ENCODE peak calls at places on chromosomes 3 and 15, in six cellular contexts. One of them, this sample, is unnamed. For H3K27me3, the result is how much of the 10 kb centered on the place peaks cover.

GRCh38 chr15:72200395-72201237 is 3.0 kb upstream of the GRAMD2A start:
- DNase-seq in neural progenitor cell: no peak
- DNase-seq in esophagus squamous epithelium: no peak
- DNase-seq in IMR-90: no peak
- DNase-seq in cardiac muscle cell: no peak
- DNase-seq in keratinocyte: no peak
- DNase-seq in this sample: no peak

GRCh38 chr3:167783781-167784180 is 48.3 kb downstream of the SERPINI1 start:
- DNase-seq in neural progenitor cell: no peak
- DNase-seq in esophagus squamous epithelium: no peak
- DNase-seq in IMR-90: no peak
- DNase-seq in cardiac muscle cell: no peak
- DNase-seq in keratinocyte: no peak
- DNase-seq in this sample: no peak

GRCh38 chr15:101520395-101520794 is 30.9 kb upstream of the PCSK6 start:
- DNase-seq in neural progenitor cell: no peak
- DNase-seq in esophagus squamous epithelium: no peak
- DNase-seq in IMR-90: no peak
- DNase-seq in cardiac muscle cell: no peak
- DNase-seq in keratinocyte: no peak
- DNase-seq in this sample: no peak

GRCh38 chr3:124620600-124621063 is 109.6 kb upstream of the UMPS start:
- DNase-seq in neural progenitor cell: no peak
- DNase-seq in esophagus squamous epithelium: no peak
- DNase-seq in IMR-90: peak
- DNase-seq in cardiac muscle cell: no peak
- DNase-seq in keratinocyte: no peak
- DNase-seq in this sample: peak

GRCh38 chr3:160538906-160539305 is 26.5 kb downstream of the KPNA4 start:
- DNase-seq in neural progenitor cell: no peak
- DNase-seq in esophagus squamous epithelium: no peak
- DNase-seq in IMR-90: no peak
- DNase-seq in cardiac muscle cell: no peak
- DNase-seq in keratinocyte: no peak
- DNase-seq in this sample: no peak

GRCh38 chr15:47727676-47728075 is 10.4 kb downstream of the SEMA6D start:
- DNase-seq in neural progenitor cell: no peak
- DNase-seq in esophagus squamous epithelium: no peak
- DNase-seq in IMR-90: peak
- DNase-seq in cardiac muscle cell: no peak
- DNase-seq in keratinocyte: no peak
- DNase-seq in this sample: no peak

GRCh38 chr15:74302821-74303359 is 64.6 kb downstream of the CYP11A1 start:
- DNase-seq in neural progenitor cell: peak
- DNase-seq in esophagus squamous epithelium: no peak
- DNase-seq in IMR-90: no peak
- DNase-seq in cardiac muscle cell: peak
- DNase-seq in keratinocyte: no peak
- DNase-seq in this sample: no peak

GRCh38 chr15:70088427-70088826 is 9.3 kb downstream of the TLE3 start:
- DNase-seq in neural progenitor cell: no peak
- DNase-seq in esophagus squamous epithelium: no peak
- DNase-seq in IMR-90: no peak
- DNase-seq in cardiac muscle cell: peak
- DNase-seq in keratinocyte: no peak
- DNase-seq in this sample: no peak

GRCh38 chr15:23910030-23910429 is 222.9 kb upstream of the NDN start:
- DNase-seq in neural progenitor cell: peak
- DNase-seq in esophagus squamous epithelium: no peak
- DNase-seq in IMR-90: no peak
- DNase-seq in cardiac muscle cell: peak
- DNase-seq in keratinocyte: no peak
- DNase-seq in this sample: no peak

GRCh38 chr15:71397377-71397776 is 282.1 kb downstream of the THSD4 start:
- DNase-seq in neural progenitor cell: no peak
- DNase-seq in esophagus squamous epithelium: no peak
- DNase-seq in IMR-90: peak
- DNase-seq in cardiac muscle cell: no peak
- DNase-seq in keratinocyte: no peak
- DNase-seq in this sample: no peak

GRCh38 chr3:47612178-47612577 is 33.5 kb upstream of the CSPG5 start:
- DNase-seq in neural progenitor cell: no peak
- DNase-seq in esophagus squamous epithelium: no peak
- DNase-seq in IMR-90: peak
- DNase-seq in cardiac muscle cell: no peak
- DNase-seq in keratinocyte: no peak
- DNase-seq in this sample: no peak

GRCh38 chr3:37217098-37217849 is 42.9 kb upstream of the LRRFIP2 start:
- DNase-seq in neural progenitor cell: no peak
- DNase-seq in esophagus squamous epithelium: no peak
- DNase-seq in IMR-90: no peak
- DNase-seq in cardiac muscle cell: no peak
- DNase-seq in keratinocyte: no peak
- DNase-seq in this sample: peak

GRCh38 chr3:20352547-20353164 is 166.7 kb upstream of the SGO1 start:
- DNase-seq in neural progenitor cell: no peak
- DNase-seq in esophagus squamous epithelium: no peak
- DNase-seq in IMR-90: no peak
- DNase-seq in cardiac muscle cell: no peak
- DNase-seq in keratinocyte: no peak
- DNase-seq in this sample: no peak

GRCh38 chr15:73924258-73924921 is 1.9 kb upstream of the LOXL1 start:
- DNase-seq in neural progenitor cell: peak
- DNase-seq in esophagus squamous epithelium: no peak
- DNase-seq in IMR-90: peak
- DNase-seq in cardiac muscle cell: no peak
- DNase-seq in keratinocyte: no peak
- DNase-seq in this sample: no peak

GRCh38 chr3:137792633-137793271 is 28.6 kb downstream of the SOX14 start:
- DNase-seq in neural progenitor cell: peak
- DNase-seq in esophagus squamous epithelium: no peak
- DNase-seq in IMR-90: peak
- DNase-seq in cardiac muscle cell: peak
- DNase-seq in keratinocyte: no peak
- DNase-seq in this sample: no peak

GRCh38 chr15:83166218-83166617 is 41.4 kb downstream of the HDGFL3 start:
- DNase-seq in neural progenitor cell: no peak
- DNase-seq in esophagus squamous epithelium: no peak
- DNase-seq in IMR-90: no peak
- DNase-seq in cardiac muscle cell: no peak
- DNase-seq in keratinocyte: no peak
- DNase-seq in this sample: no peak

GRCh38 chr3:61936344-61936937 is 375.1 kb downstream of the PTPRG start:
- DNase-seq in neural progenitor cell: peak
- DNase-seq in esophagus squamous epithelium: no peak
- DNase-seq in IMR-90: peak
- DNase-seq in cardiac muscle cell: peak
- DNase-seq in keratinocyte: no peak
- DNase-seq in this sample: no peak

GRCh38 chr3:157531301-157531660 is 28.1 kb upstream of the VEPH1 start:
- DNase-seq in neural progenitor cell: no peak
- DNase-seq in esophagus squamous epithelium: no peak
- DNase-seq in IMR-90: peak
- DNase-seq in cardiac muscle cell: no peak
- DNase-seq in keratinocyte: no peak
- DNase-seq in this sample: no peak

GRCh38 chr3:175737646-175738572 is 878.8 kb downstream of the NAALADL2 start:
- DNase-seq in neural progenitor cell: no peak
- DNase-seq in esophagus squamous epithelium: no peak
- DNase-seq in IMR-90: peak
- DNase-seq in cardiac muscle cell: no peak
- DNase-seq in keratinocyte: no peak
- DNase-seq in this sample: no peak

GRCh38 chr3:170780955-170781354 is 89.0 kb downstream of the RPL22L1 start:
- DNase-seq in neural progenitor cell: no peak
- DNase-seq in esophagus squamous epithelium: no peak
- DNase-seq in IMR-90: peak
- DNase-seq in cardiac muscle cell: no peak
- DNase-seq in keratinocyte: no peak
- DNase-seq in this sample: no peak

GRCh38 chr3:40546811-40547210 is 22.1 kb downstream of the ZNF621 start:
- DNase-seq in neural progenitor cell: peak
- DNase-seq in esophagus squamous epithelium: no peak
- DNase-seq in IMR-90: peak
- DNase-seq in cardiac muscle cell: no peak
- DNase-seq in keratinocyte: no peak
- DNase-seq in this sample: no peak

GRCh38 chr15:101179341-101180153 is 72.3 kb downstream of the CHSY1 start:
- DNase-seq in neural progenitor cell: no peak
- DNase-seq in esophagus squamous epithelium: no peak
- DNase-seq in IMR-90: peak
- DNase-seq in cardiac muscle cell: no peak
- DNase-seq in keratinocyte: no peak
- DNase-seq in this sample: no peak

GRCh38 chr3:3110299-3110630 is at the start of gene IL5RA:
- DNase-seq in neural progenitor cell: peak
- DNase-seq in esophagus squamous epithelium: no peak
- DNase-seq in IMR-90: no peak
- DNase-seq in cardiac muscle cell: peak
- DNase-seq in keratinocyte: no peak
- DNase-seq in this sample: no peak

GRCh38 chr3:162217603-162218002 is 721.0 kb downstream of the OTOL1 start:
- DNase-seq in neural progenitor cell: no peak
- DNase-seq in esophagus squamous epithelium: no peak
- DNase-seq in IMR-90: peak
- DNase-seq in cardiac muscle cell: no peak
- DNase-seq in keratinocyte: no peak
- DNase-seq in this sample: no peak

GRCh38 chr3:13282986-13283876 is 136.9 kb downstream of the NUP210 start:
- DNase-seq in neural progenitor cell: peak
- DNase-seq in esophagus squamous epithelium: no peak
- DNase-seq in IMR-90: no peak
- DNase-seq in cardiac muscle cell: peak
- DNase-seq in keratinocyte: no peak
- DNase-seq in this sample: no peak

GRCh38 chr3:13282528-13282985 is 137.6 kb downstream of the NUP210 start:
- DNase-seq in neural progenitor cell: peak
- DNase-seq in esophagus squamous epithelium: no peak
- DNase-seq in IMR-90: no peak
- DNase-seq in cardiac muscle cell: peak
- DNase-seq in keratinocyte: no peak
- DNase-seq in this sample: no peak

GRCh38 chr3:13281657-13282527 is 138.2 kb downstream of the NUP210 start:
- DNase-seq in neural progenitor cell: peak
- DNase-seq in esophagus squamous epithelium: no peak
- DNase-seq in IMR-90: no peak
- DNase-seq in cardiac muscle cell: peak
- DNase-seq in keratinocyte: no peak
- DNase-seq in this sample: no peak

GRCh38 chr3:13285007-13285567 is 135.0 kb downstream of the NUP210 start:
- DNase-seq in neural progenitor cell: no peak
- DNase-seq in esophagus squamous epithelium: no peak
- DNase-seq in IMR-90: no peak
- DNase-seq in cardiac muscle cell: no peak
- DNase-seq in keratinocyte: no peak
- DNase-seq in this sample: no peak

DNA sequence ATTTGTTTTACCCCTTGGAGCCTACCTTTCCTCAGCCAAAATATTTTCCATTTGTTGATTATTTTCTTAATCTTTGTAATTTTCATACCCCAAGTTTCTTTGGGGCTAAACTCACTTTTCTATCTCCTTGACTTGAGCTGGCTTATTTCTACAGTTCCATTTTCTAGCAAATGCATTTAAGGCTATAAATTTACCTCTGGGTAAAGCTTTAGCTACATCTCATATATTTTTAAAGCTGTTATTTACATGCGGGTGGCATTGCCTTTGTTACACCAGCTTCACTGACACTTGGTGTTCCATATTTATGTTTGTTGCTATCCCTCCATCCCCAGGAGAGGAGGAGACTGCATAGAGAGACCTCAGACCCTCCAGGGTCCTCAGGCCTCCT is 136.3 kb downstream of the NUP210 start:
- DNase-seq in neural progenitor cell: no peak
- DNase-seq in esophagus squamous epithelium: no peak
- DNase-seq in IMR-90: no peak
- DNase-seq in cardiac muscle cell: no peak
- DNase-seq in keratinocyte: no peak
- DNase-seq in this sample: no peak
- H3K27me3 ChIP-seq in neural progenitor cell: under half
- H3K27me3 ChIP-seq in esophagus squamous epithelium: under half
- H3K27me3 ChIP-seq in IMR-90: under half
- H3K27me3 ChIP-seq in cardiac muscle cell: under half
- H3K27me3 ChIP-seq in keratinocyte: under half
- H3K27me3 ChIP-seq in this sample: under half

GRCh38 chr15:57223887-57224286 is 152.4 kb upstream of the CGNL1 start:
- DNase-seq in neural progenitor cell: no peak
- DNase-seq in esophagus squamous epithelium: no peak
- DNase-seq in IMR-90: no peak
- DNase-seq in cardiac muscle cell: no peak
- DNase-seq in keratinocyte: no peak
- DNase-seq in this sample: no peak
- H3K27ac ChIP-seq in neural progenitor cell: peak
- H3K27ac ChIP-seq in esophagus squamous epithelium: no peak
- H3K27ac ChIP-seq in IMR-90: no peak
- H3K27ac ChIP-seq in cardiac muscle cell: peak
- H3K27ac ChIP-seq in keratinocyte: no peak
- H3K27ac ChIP-seq in this sample: no peak

DNA sequence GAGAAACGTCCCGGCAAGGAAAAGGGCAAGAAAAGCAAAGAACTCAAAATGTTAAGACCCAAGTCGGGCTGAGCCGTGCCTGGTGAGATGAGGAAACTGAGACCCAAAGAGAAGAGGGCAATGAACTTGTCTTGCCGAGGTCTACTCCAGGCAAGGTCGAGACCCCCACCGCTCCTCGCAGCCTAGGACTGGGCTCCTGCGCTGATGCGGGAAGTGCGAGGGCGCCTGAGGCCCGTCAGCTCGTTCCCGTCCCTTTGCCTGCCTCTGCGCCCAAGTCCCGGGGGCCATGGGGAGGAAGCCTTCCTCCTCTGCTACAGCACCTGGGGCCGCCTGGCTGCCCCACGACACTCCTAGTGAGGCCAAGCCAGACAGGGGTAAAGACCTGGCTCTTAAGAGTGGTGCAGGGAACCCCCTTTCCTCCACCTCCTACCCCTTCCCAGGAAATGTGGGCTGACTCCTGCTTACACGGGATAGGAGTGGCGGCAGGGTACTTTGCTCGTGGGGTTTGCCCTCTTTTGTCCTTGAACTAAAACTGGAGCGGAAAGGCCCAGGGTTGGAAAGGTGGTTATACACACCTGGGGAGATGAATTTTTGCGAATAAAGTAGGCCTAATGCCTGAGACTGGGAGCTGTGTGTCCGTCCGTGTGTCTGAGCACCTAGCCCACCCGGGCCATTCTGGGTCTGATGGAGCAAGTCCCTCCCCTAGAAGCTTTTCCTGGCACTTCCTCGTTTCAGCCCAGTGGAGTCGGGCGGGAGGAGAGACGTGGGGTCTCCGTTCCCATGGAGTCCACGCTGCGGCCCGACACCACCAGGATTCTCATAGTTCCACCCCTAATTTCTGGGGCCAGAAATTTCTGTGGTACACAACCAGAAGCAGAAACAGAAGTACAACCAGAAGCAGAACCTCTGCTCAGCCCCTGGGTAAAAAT is 1.1 kb upstream of the MEGF11 start:
- DNase-seq in neural progenitor cell: peak
- DNase-seq in esophagus squamous epithelium: no peak
- DNase-seq in IMR-90: no peak
- DNase-seq in cardiac muscle cell: peak
- DNase-seq in keratinocyte: no peak
- DNase-seq in this sample: no peak
- H3K27me3 ChIP-seq in neural progenitor cell: half or more
- H3K27me3 ChIP-seq in esophagus squamous epithelium: under half
- H3K27me3 ChIP-seq in IMR-90: half or more
- H3K27me3 ChIP-seq in cardiac muscle cell: half or more
- H3K27me3 ChIP-seq in keratinocyte: half or more
- H3K27me3 ChIP-seq in this sample: half or more

GRCh38 chr3:126959144-126959920 is 23.6 kb upstream of the PLXNA1 start:
- DNase-seq in neural progenitor cell: no peak
- DNase-seq in esophagus squamous epithelium: no peak
- DNase-seq in IMR-90: no peak
- DNase-seq in cardiac muscle cell: no peak
- DNase-seq in keratinocyte: no peak
- DNase-seq in this sample: no peak
- H3K27ac ChIP-seq in neural progenitor cell: no peak
- H3K27ac ChIP-seq in esophagus squamous epithelium: no peak
- H3K27ac ChIP-seq in IMR-90: no peak
- H3K27ac ChIP-seq in cardiac muscle cell: no peak
- H3K27ac ChIP-seq in keratinocyte: peak
- H3K27ac ChIP-seq in this sample: no peak